ENCODE peak calls at places on chromosomes 16 and 17, in seven cellular contexts. J is GM12878; W is effector memory CD4-positive, alpha-beta T cell; E is lower lobe of right lung; G is heart left ventricle; U is body of pancreas; X is astrocyte. Y is an unnamed sample. For H3K27me3, the result is how much of the 10 kb centered on the place peaks cover.

GRCh38 chr17:79746955-79747507 is 16.3 kb downstream of the ENPP7 start:
- DNase-seq in W (no peak), U (no peak), E (no peak), G (no peak), X (no peak), J (no peak), Y (no peak)

GRCh38 chr17:27807567-27808470 is 7.5 kb upstream of the NOS2 start:
- DNase-seq in G (no peak), U (peak), J (peak), X (no peak), W (peak), E (no peak), Y (no peak)

GRCh38 chr17:7260601-7261376 is 1.5 kb downstream of the CLDN7 start:
- DNase-seq in E (peak), W (no peak), X (no peak), U (peak), J (no peak), G (no peak), Y (peak)

GRCh38 chr17:44871546-44871945 is 23.9 kb downstream of the HIGD1B start:
- DNase-seq in J (no peak), U (no peak), E (no peak), G (no peak), W (no peak), X (no peak), Y (no peak)

GRCh38 chr17:21392257-21392656 is 16.1 kb downstream of the KCNJ12 start:
- DNase-seq in U (no peak), J (no peak), X (no peak), G (no peak), E (no peak), W (no peak), Y (peak)

GRCh38 chr17:17554266-17554665 is 37.2 kb downstream of the PEMT start:
- DNase-seq in G (peak), J (no peak), X (no peak), U (no peak), W (no peak), E (no peak), Y (no peak)

GRCh38 chr16:4935231-4935855 is 1.6 kb downstream of the PPL start:
- DNase-seq in W (no peak), U (peak), J (no peak), X (no peak), G (peak), E (peak), Y (peak)

GRCh38 chr17:28710948-28711722 is 553 bp downstream of the PROCA1 start:
- DNase-seq in E (peak), X (peak), U (peak), W (peak), G (peak), J (peak), Y (peak)

GRCh38 chr16:2287916-2288547 is 20.1 kb upstream of the RNPS1 start:
- DNase-seq in G (no peak), E (no peak), J (no peak), U (no peak), W (no peak), X (no peak), Y (peak)
- H3K27me3 ChIP-seq in G (under half), E (under half), J (under half), U (under half), W (under half), X (under half), Y (under half)

GRCh38 chr16:47160422-47160821 is 16.7 kb upstream of the NETO2 start:
- DNase-seq in J (no peak), X (no peak), E (no peak), W (no peak), G (no peak), U (no peak), Y (no peak)

GRCh38 chr16:47158991-47159390 is 15.2 kb upstream of the NETO2 start:
- DNase-seq in E (no peak), W (no peak), X (no peak), G (no peak), J (no peak), U (no peak), Y (no peak)

DNA sequence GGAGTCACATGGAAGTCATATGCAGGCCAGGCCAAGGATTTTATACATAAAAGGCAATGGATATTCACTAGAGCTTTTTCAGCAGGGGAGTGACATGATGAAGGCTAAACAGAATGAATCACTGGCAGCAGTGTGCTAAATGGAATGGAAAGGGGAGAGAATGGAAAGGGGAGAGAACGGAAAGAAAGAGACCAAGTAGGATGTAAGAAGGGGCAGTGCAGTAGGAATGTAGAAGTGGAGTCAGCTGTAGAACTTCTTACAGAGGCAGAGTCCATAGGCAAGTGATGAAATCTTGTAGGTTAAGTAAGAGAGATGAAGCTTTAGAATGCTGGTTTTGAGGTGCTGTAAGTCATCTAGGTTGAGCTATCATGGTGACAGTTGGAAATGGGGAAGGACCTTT is 13.1 kb upstream of the NETO2 start:
- DNase-seq in U (no peak), E (no peak), J (no peak), G (no peak), X (no peak), W (no peak), Y (no peak)
- H3K27me3 ChIP-seq in U (under half), E (under half), J (under half), G (under half), X (under half), W (under half), Y (under half)

GRCh38 chr17:30207655-30208054 is 27.8 kb downstream of the SLC6A4 start:
- DNase-seq in X (no peak), W (no peak), E (no peak), U (no peak), J (no peak), G (no peak), Y (no peak)
- H3K27me3 ChIP-seq in X (under half), W (under half), E (under half), U (under half), J (under half), G (under half), Y (under half)

GRCh38 chr17:72126575-72127486 is 6.0 kb downstream of the SOX9 start:
- DNase-seq in E (no peak), U (peak), J (no peak), W (no peak), G (no peak), X (peak), Y (no peak)

GRCh38 chr17:72123964-72124791 is 3.4 kb downstream of the SOX9 start:
- DNase-seq in G (peak), X (no peak), W (no peak), U (no peak), J (no peak), E (no peak), Y (peak)

GRCh38 chr17:72125742-72126141 is 4.9 kb downstream of the SOX9 start:
- DNase-seq in U (no peak), X (peak), E (no peak), J (no peak), G (no peak), W (no peak), Y (no peak)

GRCh38 chr17:72123496-72123963 is 2.7 kb downstream of the SOX9 start:
- DNase-seq in G (no peak), J (no peak), X (no peak), E (no peak), U (no peak), W (no peak), Y (no peak)

GRCh38 chr17:72125226-72125651 is 4.4 kb downstream of the SOX9 start:
- DNase-seq in J (no peak), U (no peak), W (no peak), G (no peak), X (peak), E (no peak), Y (peak)
- H3K27me3 ChIP-seq in J (under half), U (under half), W (under half), G (under half), X (under half), E (under half), Y (under half)

DNA sequence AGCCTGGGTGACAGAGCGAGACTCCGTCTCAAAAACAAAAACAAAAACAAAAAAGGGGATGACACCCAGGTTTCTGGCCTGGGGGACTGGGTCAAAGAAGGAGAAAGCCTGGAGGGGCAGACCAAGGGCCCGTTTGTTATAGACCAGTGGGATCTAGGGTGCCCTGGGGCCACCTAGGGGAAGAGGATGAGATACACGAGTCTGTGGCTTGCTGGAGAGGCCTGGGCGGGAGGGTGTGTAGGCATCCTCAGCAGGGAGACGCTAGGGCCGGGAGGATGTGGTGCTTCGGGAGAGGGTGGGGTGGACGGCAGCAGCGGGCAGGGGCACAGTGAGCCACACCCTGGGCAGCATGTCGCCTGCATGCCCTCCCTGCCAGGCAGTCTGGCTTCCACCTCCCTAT is 17.1 kb upstream of the CRK start:
- DNase-seq in W (no peak), G (no peak), E (no peak), X (no peak), J (no peak), U (no peak), Y (no peak)
- H3K27me3 ChIP-seq in W (under half), G (under half), E (under half), X (under half), J (under half), U (under half), Y (under half)

GRCh38 chr17:14268264-14268663 is 31.6 kb upstream of the CDRT15 start:
- DNase-seq in X (no peak), U (no peak), E (no peak), G (no peak), W (no peak), J (no peak), Y (no peak)

GRCh38 chr17:14269473-14269872 is 31.4 kb upstream of the HS3ST3B1 start:
- DNase-seq in X (no peak), G (no peak), J (no peak), W (no peak), E (no peak), U (no peak), Y (no peak)

DNA sequence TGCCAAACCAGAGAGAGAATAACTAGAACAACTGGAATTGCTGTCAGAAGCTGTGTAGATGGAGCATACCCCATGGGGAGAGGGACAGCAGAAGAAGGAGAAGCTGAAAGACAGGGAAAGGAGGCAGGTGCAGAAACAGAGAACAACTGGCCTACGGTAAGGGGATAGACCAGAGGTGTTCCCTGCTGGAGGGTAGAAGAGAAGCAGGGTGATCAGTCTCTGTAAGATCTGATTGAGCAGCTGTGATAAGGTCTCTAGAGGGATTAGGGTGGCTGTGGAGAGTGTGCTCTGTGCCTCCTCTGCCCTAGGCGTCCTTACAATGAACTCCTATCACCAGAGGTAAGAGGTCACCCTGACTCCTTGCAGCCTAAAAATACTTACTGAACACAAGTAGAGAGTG is 30.4 kb upstream of the HS3ST3B1 start:
- DNase-seq in J (no peak), U (no peak), E (no peak), G (no peak), W (no peak), X (no peak), Y (no peak)
- H3K27me3 ChIP-seq in J (under half), U (under half), E (under half), G (under half), W (under half), X (under half), Y (under half)

Y was measured in right cardiac atrium.